ENCODE peak calls at places on chromosome 11, in eight cellular contexts. Q is A549; O is cardiac septum; H is WTC11; E is left colon; Z is NCI-H460; P is KBM-7; F is activated naive CD4-positive, alpha-beta T cell. V is an unnamed sample.

GRCh38 chr11:103091441-103091809 is 535 bp downstream of the DCUN1D5 start:
- DNase-seq in Q (peak), O (peak), H (peak), E (peak), Z (no peak), P (peak), F (peak), V (no peak)

GRCh38 chr11:123407124-123407995 is 22.7 kb upstream of the GRAMD1B start:
- DNase-seq in Q (peak), O (no peak), H (peak), E (peak), Z (peak), P (peak), F (no peak), V (peak)

GRCh38 chr11:36333897-36334296 is 37.8 kb downstream of the PRR5L start:
- DNase-seq in Q (peak), O (no peak), H (peak), E (no peak), Z (no peak), P (peak), F (no peak), V (peak)

GRCh38 chr11:10436733-10437132 is 18.3 kb upstream of the AMPD3 start:
- DNase-seq in Q (no peak), O (no peak), H (no peak), E (no peak), Z (no peak), P (no peak), F (no peak), V (no peak)

GRCh38 chr11:112128483-112129121 is 35.3 kb downstream of the IL18 start:
- DNase-seq in Q (peak), O (no peak), H (no peak), E (peak), Z (peak), P (no peak), F (no peak), V (no peak)

GRCh38 chr11:65489061-65489705 is 9.7 kb upstream of the MALAT1 start:
- DNase-seq in Q (peak), O (peak), H (peak), E (peak), Z (no peak), P (no peak), F (no peak), V (no peak)

GRCh38 chr11:13294771-13295579 is 17.4 kb downstream of the BMAL1 start:
- DNase-seq in Q (no peak), O (no peak), H (no peak), E (no peak), Z (no peak), P (no peak), F (no peak), V (no peak)

GRCh38 chr11:45089251-45089650 is 57.2 kb upstream of the PRDM11 start:
- DNase-seq in Q (peak), O (peak), H (no peak), E (no peak), Z (no peak), P (no peak), F (no peak), V (no peak)

GRCh38 chr11:117673561-117673960 is 123.5 kb downstream of the DSCAML1 start:
- DNase-seq in Q (no peak), O (no peak), H (no peak), E (no peak), Z (no peak), P (no peak), F (no peak), V (no peak)

GRCh38 chr11:121112498-121113455 is 11.7 kb downstream of the TECTA start:
- DNase-seq in Q (peak), O (no peak), H (peak), E (peak), Z (peak), P (peak), F (no peak), V (peak)

V was measured in iPS DF 19.7.